ENCODE peak calls at places on chromosomes 2 and 18, in six cellular contexts. N, R, A, Q, V and F are unnamed samples.

GRCh38 chr18:36352384-36352783 is 54.9 kb downstream of the FHOD3 start:
- DNase-seq in V (no peak), R (no peak), A (peak), Q (peak), N (peak), F (no peak)

GRCh38 chr2:120600786-120601185 is 134.9 kb upstream of the GLI2 start:
- DNase-seq in V (no peak), A (no peak), N (no peak), Q (no peak), R (no peak), F (no peak)

GRCh38 chr2:179787601-179788000 is 73.8 kb downstream of the ZNF385B start:
- DNase-seq in N (no peak), A (no peak), V (no peak), R (no peak), Q (no peak), F (no peak)

GRCh38 chr18:32772580-32773186 is at the start of gene KLHL14:
- DNase-seq in Q (no peak), V (no peak), N (no peak), A (no peak), R (no peak), F (no peak)

GRCh38 chr2:112153179-112153490 is 14.9 kb downstream of the FBLN7 start:
- DNase-seq in A (peak), V (no peak), N (no peak), R (peak), Q (no peak), F (no peak)

GRCh38 chr2:120012363-120012762 is 514 bp upstream of the EPB41L5 start:
- DNase-seq in V (no peak), N (no peak), R (no peak), A (no peak), Q (no peak), F (no peak)

GRCh38 chr2:173715483-173715882 is 249.7 kb downstream of the SP3 start:
- DNase-seq in V (no peak), Q (no peak), R (no peak), N (no peak), A (peak), F (no peak)

GRCh38 chr18:8084160-8084559 is 517.0 kb downstream of the PTPRM start:
- DNase-seq in R (peak), A (peak), Q (peak), V (peak), N (peak), F (peak)

GRCh38 chr2:100262555-100263320 is 59.6 kb downstream of the LONRF2 start:
- DNase-seq in N (peak), V (peak), Q (peak), A (peak), R (peak), F (peak)